ENCODE peak calls at places on chromosomes 6 and 20, in six cellular contexts. L is suprapubic skin, B is stomach, F is ovary, G is K562, E is transverse colon. Y is an unnamed sample.

GRCh38 chr20:13183005-13183404 is 38.1 kb upstream of the ISM1 start:
- DNase-seq in B (no peak), F (no peak), G (no peak), E (no peak), L (no peak), Y (no peak)

GRCh38 chr6:155142902-155143609 is 120.8 kb upstream of the CLDN20 start:
- DNase-seq in F (no peak), E (no peak), G (no peak), B (no peak), L (no peak), Y (no peak)

GRCh38 chr20:13313201-13313600 is 92.1 kb downstream of the ISM1 start:
- DNase-seq in E (no peak), B (no peak), F (no peak), L (no peak), G (no peak), Y (no peak)

GRCh38 chr6:83636800-83637199 is 72.1 kb downstream of the SNAP91 start:
- DNase-seq in B (no peak), G (no peak), L (no peak), E (no peak), F (no peak), Y (no peak)

GRCh38 chr6:121780325-121781313 is 345.2 kb downstream of the GJA1 start:
- DNase-seq in L (peak; percentile 87), E (no peak), B (no peak), F (peak; percentile 79), G (no peak), Y (peak; percentile 73)

GRCh38 chr20:2759603-2760360 is 40.6 kb downstream of the CPXM1 start:
- DNase-seq in E (no peak), L (no peak), F (no peak), G (no peak), B (no peak), Y (no peak)

GRCh38 chr6:97978855-97979271 is 695.8 kb upstream of the MMS22L start:
- DNase-seq in G (peak; percentile 1), F (no peak), B (no peak), L (no peak), E (no peak), Y (no peak)

GRCh38 chr6:28474441-28475219 is 31.3 kb upstream of the ZSCAN23 start:
- DNase-seq in B (no peak), L (no peak), F (no peak), E (no peak), G (peak; percentile 93), Y (no peak)

GRCh38 chr6:53466257-53466656 is 78.6 kb downstream of the GCLC start:
- DNase-seq in L (no peak), F (no peak), G (no peak), B (no peak), E (no peak), Y (no peak)

GRCh38 chr6:94272327-94272726 is 853.0 kb upstream of the EPHA7 start:
- DNase-seq in F (no peak), B (no peak), L (no peak), E (no peak), G (no peak), Y (no peak)

GRCh38 chr6:6657085-6657819 is 68.7 kb downstream of the LY86 start:
- DNase-seq in L (no peak), B (no peak), E (no peak), F (no peak), G (peak; percentile 38), Y (no peak)

GRCh38 chr6:109945091-109945490 is 33.0 kb upstream of the GPR6 start:
- DNase-seq in G (no peak), F (no peak), B (no peak), E (no peak), L (no peak), Y (no peak)

GRCh38 chr20:19628570-19629134 is 129.4 kb upstream of the RIN2 start:
- DNase-seq in B (peak; percentile 65), G (peak; percentile 60), L (no peak), F (no peak), E (peak; percentile 62), Y (no peak)

GRCh38 chr20:62234346-62234745 is 4.0 kb upstream of the OSBPL2 start:
- DNase-seq in G (no peak), B (peak; percentile 74), E (peak; percentile 34), L (no peak), F (no peak), Y (no peak)

GRCh38 chr6:168782211-168782729 is 341.3 kb downstream of the SMOC2 start:
- DNase-seq in E (no peak), F (no peak), G (no peak), B (no peak), L (no peak), Y (no peak)

GRCh38 chr6:129605962-129606361 is 104.0 kb downstream of the ARHGAP18 start:
- DNase-seq in F (no peak), E (no peak), B (no peak), L (no peak), G (no peak), Y (no peak)

GRCh38 chr6:109373762-109374161 is 8.5 kb downstream of the CD164 start:
- DNase-seq in L (no peak), F (no peak), B (no peak), E (no peak), G (no peak), Y (no peak)

GRCh38 chr6:148934534-148934933 is 187.7 kb downstream of the UST start:
- DNase-seq in L (no peak), E (peak; percentile 23), F (peak; percentile 47), B (no peak), G (no peak), Y (peak; percentile 75)

GRCh38 chr20:34891166-34892062 is 15.0 kb downstream of the ACSS2 start:
- DNase-seq in F (no peak), E (no peak), G (no peak), L (no peak), B (no peak), Y (no peak)

GRCh38 chr6:112311950-112312547 is 35.1 kb upstream of the RFPL4B start:
- DNase-seq in L (no peak), G (peak; percentile 18), B (no peak), F (peak; percentile 31), E (no peak), Y (no peak)

GRCh38 chr6:14728396-14729024 is 517.4 kb upstream of the JARID2 start:
- DNase-seq in E (peak; percentile 38), L (peak; percentile 80), G (peak; percentile 88), B (no peak), F (peak; percentile 39), Y (peak; percentile 85)

GRCh38 chr6:52263709-52264320 is 19.5 kb upstream of the IL17F start:
- DNase-seq in B (peak; percentile 62), L (no peak), F (peak; percentile 68), G (peak; percentile 70), E (peak; percentile 58), Y (no peak)

GRCh38 chr6:109045423-109046012 is 49.1 kb downstream of the SESN1 start:
- DNase-seq in L (no peak), E (no peak), B (no peak), F (no peak), G (peak; percentile 65), Y (no peak)

GRCh38 chr6:81750660-81751387 is 1.7 kb downstream of the TENT5A start:
- DNase-seq in E (no peak), F (no peak), B (no peak), G (no peak), L (no peak), Y (no peak)

GRCh38 chr6:26033942-26034354 is 53.3 kb upstream of the HFE start:
- DNase-seq in G (peak; percentile 90), E (no peak), B (no peak), L (no peak), F (no peak), Y (no peak)

GRCh38 chr20:3275966-3276365 is 37.0 kb upstream of the SLC4A11 start:
- DNase-seq in E (no peak), F (no peak), B (no peak), L (no peak), G (no peak), Y (no peak)

GRCh38 chr6:109237082-109237985 is 142.0 kb downstream of the CEP57L1 start:
- DNase-seq in G (peak; percentile 84), E (no peak), L (no peak), F (no peak), B (no peak), Y (no peak)

GRCh38 chr6:8859501-8859900 is 424.2 kb upstream of the SLC35B3 start:
- DNase-seq in B (no peak), F (no peak), E (no peak), G (no peak), L (no peak), Y (no peak)

GRCh38 chr6:47188588-47189021 is 121.1 kb downstream of the TNFRSF21 start:
- DNase-seq in B (peak; percentile 39), E (peak; percentile 70), F (no peak), L (no peak), G (no peak), Y (no peak)
- TF ChIP-seq EP300 in B (no peak), E (peak; percentile 64), F (no peak), L (no peak), G (no peak), Y (no peak)

DNA sequence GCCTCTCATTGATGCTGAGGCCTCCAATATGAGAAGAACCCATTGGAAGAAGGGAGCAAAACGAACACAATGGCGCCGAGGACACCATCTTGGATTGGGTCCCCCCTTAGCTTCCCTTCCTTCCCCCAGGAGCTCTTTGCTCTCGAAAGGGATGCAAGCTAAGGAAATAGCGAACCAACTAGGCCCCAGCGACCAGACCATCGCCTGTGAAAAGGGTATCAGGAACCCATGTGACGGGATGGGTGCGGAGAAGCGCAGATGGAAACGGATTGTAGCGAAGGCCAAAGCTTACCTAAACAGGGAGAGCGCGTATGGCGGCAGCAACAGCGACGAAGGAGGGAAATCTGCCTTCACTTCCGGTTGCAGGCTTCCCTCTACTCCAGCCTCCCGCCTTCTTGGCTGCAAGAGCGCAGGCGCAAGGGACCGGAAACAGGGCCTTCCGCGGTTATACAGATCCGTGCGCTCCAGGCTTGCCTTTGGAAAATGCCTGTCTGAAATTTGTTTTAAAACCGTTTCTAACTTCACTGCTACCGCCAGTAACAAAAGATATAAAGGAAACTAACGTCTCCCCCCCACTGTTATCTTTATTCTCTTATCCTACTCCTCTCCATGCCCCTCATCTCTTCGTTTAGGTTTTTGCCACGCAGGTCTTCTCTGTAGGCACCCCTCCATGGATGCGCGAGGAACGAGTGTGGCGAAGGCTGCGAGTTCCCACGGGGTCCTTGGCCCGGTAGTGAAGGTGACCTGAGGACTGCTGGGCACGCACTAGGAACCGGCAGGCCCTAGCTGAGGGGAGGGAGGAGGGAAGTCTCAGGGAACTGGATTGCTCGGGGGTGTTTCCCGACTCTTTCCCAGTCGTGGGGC is at the start of gene DDX39B:
- DNase-seq in L (peak; percentile 97), B (peak; percentile 97), G (peak; percentile 99), F (peak; percentile 96), E (peak; percentile 95), Y (peak; percentile 99)
- TF ChIP-seq EP300 in L (no peak), B (no peak), G (peak; percentile 35), F (no peak), E (no peak), Y (no peak)

GRCh38 chr6:2749972-2750600 is 636 bp downstream of the MYLK4 start:
- DNase-seq in G (peak; percentile 87), B (peak; percentile 67), F (peak; percentile 69), L (no peak), E (peak; percentile 70), Y (no peak)
- TF ChIP-seq EP300 in G (no peak), B (no peak), F (no peak), L (no peak), E (no peak), Y (no peak)

GRCh38 chr6:21381336-21381963 is 212.1 kb upstream of the SOX4 start:
- DNase-seq in L (no peak), F (no peak), B (no peak), G (no peak), E (no peak), Y (no peak)
- TF ChIP-seq EP300 in L (no peak), F (no peak), B (no peak), G (no peak), E (no peak), Y (no peak)

GRCh38 chr6:143619844-143620243 is 57.9 kb upstream of the PHACTR2 start:
- DNase-seq in G (no peak), F (no peak), E (no peak), L (no peak), B (no peak), Y (no peak)
- TF ChIP-seq EP300 in G (no peak), F (no peak), E (no peak), L (no peak), B (no peak), Y (no peak)